ENCODE peak calls at places on chromosomes 16 and 17, in seven cellular contexts. One of them, this sample, is unnamed.

GRCh38 chr17:58520843-58521430 is 6.5 kb upstream of the MTMR4 start:
- DNase-seq in BJ: no peak
- DNase-seq in CD4-positive, alpha-beta T cell: no peak
- DNase-seq in IMR-90: peak; percentile 13
- DNase-seq in sigmoid colon: no peak
- DNase-seq in omental fat pad: no peak
- DNase-seq in heart left ventricle: no peak
- DNase-seq in this sample: no peak

GRCh38 chr17:1145311-1145986 is 34.3 kb downstream of the ABR start:
- DNase-seq in omental fat pad: no peak
- DNase-seq in CD4-positive, alpha-beta T cell: no peak
- DNase-seq in IMR-90: no peak
- DNase-seq in heart left ventricle: no peak
- DNase-seq in sigmoid colon: no peak
- DNase-seq in BJ: no peak
- DNase-seq in this sample: no peak

GRCh38 chr17:80477647-80478478 is 1.5 kb upstream of the NPTX1 start:
- DNase-seq in heart left ventricle: no peak
- DNase-seq in omental fat pad: no peak
- DNase-seq in sigmoid colon: peak; percentile 81
- DNase-seq in CD4-positive, alpha-beta T cell: peak; percentile 29
- DNase-seq in BJ: no peak
- DNase-seq in IMR-90: peak; percentile 59
- DNase-seq in this sample: no peak

GRCh38 chr16:55835578-55835977 is 2.7 kb upstream of the CES1 start:
- DNase-seq in heart left ventricle: no peak
- DNase-seq in omental fat pad: no peak
- DNase-seq in sigmoid colon: peak; percentile 77
- DNase-seq in CD4-positive, alpha-beta T cell: no peak
- DNase-seq in BJ: no peak
- DNase-seq in IMR-90: no peak
- DNase-seq in this sample: no peak

GRCh38 chr17:59807892-59808509 is 84.7 kb downstream of the TUBD1 start:
- DNase-seq in BJ: no peak
- DNase-seq in omental fat pad: no peak
- DNase-seq in CD4-positive, alpha-beta T cell: no peak
- DNase-seq in sigmoid colon: no peak
- DNase-seq in heart left ventricle: no peak
- DNase-seq in IMR-90: no peak
- DNase-seq in this sample: no peak

GRCh38 chr16:25587783-25588182 is 104.0 kb upstream of the HS3ST4 start:
- DNase-seq in sigmoid colon: no peak
- DNase-seq in CD4-positive, alpha-beta T cell: no peak
- DNase-seq in IMR-90: no peak
- DNase-seq in BJ: no peak
- DNase-seq in omental fat pad: no peak
- DNase-seq in heart left ventricle: no peak
- DNase-seq in this sample: no peak

GRCh38 chr17:73633736-73634135 is 10.5 kb downstream of the SDK2 start:
- DNase-seq in heart left ventricle: no peak
- DNase-seq in omental fat pad: no peak
- DNase-seq in BJ: no peak
- DNase-seq in IMR-90: no peak
- DNase-seq in sigmoid colon: peak; percentile 43
- DNase-seq in CD4-positive, alpha-beta T cell: no peak
- DNase-seq in this sample: no peak

GRCh38 chr17:81998222-81998621 is 20.8 kb downstream of the ASPSCR1 start:
- DNase-seq in BJ: no peak
- DNase-seq in IMR-90: no peak
- DNase-seq in heart left ventricle: no peak
- DNase-seq in CD4-positive, alpha-beta T cell: no peak
- DNase-seq in sigmoid colon: no peak
- DNase-seq in omental fat pad: no peak
- DNase-seq in this sample: no peak

GRCh38 chr17:38428643-38429371 is 543 bp downstream of the ARHGAP23 start:
- DNase-seq in omental fat pad: peak; percentile 47
- DNase-seq in heart left ventricle: peak; percentile 83
- DNase-seq in CD4-positive, alpha-beta T cell: no peak
- DNase-seq in sigmoid colon: peak; percentile 83
- DNase-seq in IMR-90: peak; percentile 46
- DNase-seq in BJ: no peak
- DNase-seq in this sample: no peak

GRCh38 chr16:27959914-27960313 is 103.6 kb downstream of the GSG1L start:
- DNase-seq in sigmoid colon: peak; percentile 13
- DNase-seq in omental fat pad: no peak
- DNase-seq in IMR-90: no peak
- DNase-seq in CD4-positive, alpha-beta T cell: no peak
- DNase-seq in heart left ventricle: no peak
- DNase-seq in BJ: no peak
- DNase-seq in this sample: no peak

GRCh38 chr17:50352072-50352692 is 6.3 kb downstream of the XYLT2 start:
- DNase-seq in heart left ventricle: no peak
- DNase-seq in IMR-90: no peak
- DNase-seq in CD4-positive, alpha-beta T cell: no peak
- DNase-seq in BJ: no peak
- DNase-seq in omental fat pad: no peak
- DNase-seq in sigmoid colon: peak; percentile 83
- DNase-seq in this sample: no peak

GRCh38 chr17:17545031-17545820 is 46.3 kb downstream of the PEMT start:
- DNase-seq in heart left ventricle: peak; percentile 60
- DNase-seq in BJ: no peak
- DNase-seq in CD4-positive, alpha-beta T cell: no peak
- DNase-seq in IMR-90: peak; percentile 57
- DNase-seq in sigmoid colon: no peak
- DNase-seq in omental fat pad: no peak
- DNase-seq in this sample: no peak

GRCh38 chr17:58332720-58333395 is 4.3 kb upstream of the TSPOAP1 start:
- DNase-seq in sigmoid colon: no peak
- DNase-seq in omental fat pad: no peak
- DNase-seq in CD4-positive, alpha-beta T cell: no peak
- DNase-seq in BJ: no peak
- DNase-seq in IMR-90: no peak
- DNase-seq in heart left ventricle: peak; percentile 58
- DNase-seq in this sample: peak; percentile 18

GRCh38 chr16:85496145-85496544 is 117.0 kb upstream of the GSE1 start:
- DNase-seq in CD4-positive, alpha-beta T cell: no peak
- DNase-seq in sigmoid colon: no peak
- DNase-seq in BJ: no peak
- DNase-seq in IMR-90: no peak
- DNase-seq in heart left ventricle: no peak
- DNase-seq in omental fat pad: no peak
- DNase-seq in this sample: no peak

GRCh38 chr17:59890720-59891119 is 2.0 kb downstream of the TUBD1 start:
- DNase-seq in CD4-positive, alpha-beta T cell: no peak
- DNase-seq in BJ: no peak
- DNase-seq in heart left ventricle: no peak
- DNase-seq in omental fat pad: no peak
- DNase-seq in IMR-90: peak; percentile 78
- DNase-seq in sigmoid colon: no peak
- DNase-seq in this sample: no peak

DNA sequence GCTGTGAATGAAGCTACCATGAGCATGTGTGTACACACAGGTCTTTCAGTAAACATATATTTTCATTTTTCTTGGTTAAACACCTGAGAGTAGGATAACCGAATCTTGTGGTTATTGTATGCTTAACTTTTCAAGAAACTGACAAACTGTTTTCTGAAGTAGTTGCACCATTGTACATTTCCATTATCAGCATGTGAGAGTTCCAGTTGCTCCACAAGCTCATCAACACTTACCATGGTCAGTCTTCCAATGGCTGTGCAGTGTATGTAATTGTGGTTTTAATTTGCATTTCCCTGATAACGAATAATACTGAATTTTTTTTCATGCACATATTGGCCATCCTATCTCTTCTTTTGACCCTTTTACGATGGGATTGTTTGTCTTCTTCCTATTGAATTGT is 31.3 kb upstream of the C1QL1 start:
- DNase-seq in sigmoid colon: no peak
- DNase-seq in BJ: no peak
- DNase-seq in omental fat pad: no peak
- DNase-seq in CD4-positive, alpha-beta T cell: no peak
- DNase-seq in IMR-90: no peak
- DNase-seq in heart left ventricle: no peak
- DNase-seq in this sample: no peak
- TF ChIP-seq CTCF in sigmoid colon: no peak
- TF ChIP-seq CTCF in BJ: no peak
- TF ChIP-seq CTCF in omental fat pad: no peak
- TF ChIP-seq CTCF in CD4-positive, alpha-beta T cell: no peak
- TF ChIP-seq CTCF in IMR-90: no peak
- TF ChIP-seq CTCF in heart left ventricle: no peak
- TF ChIP-seq CTCF in this sample: no peak

DNA sequence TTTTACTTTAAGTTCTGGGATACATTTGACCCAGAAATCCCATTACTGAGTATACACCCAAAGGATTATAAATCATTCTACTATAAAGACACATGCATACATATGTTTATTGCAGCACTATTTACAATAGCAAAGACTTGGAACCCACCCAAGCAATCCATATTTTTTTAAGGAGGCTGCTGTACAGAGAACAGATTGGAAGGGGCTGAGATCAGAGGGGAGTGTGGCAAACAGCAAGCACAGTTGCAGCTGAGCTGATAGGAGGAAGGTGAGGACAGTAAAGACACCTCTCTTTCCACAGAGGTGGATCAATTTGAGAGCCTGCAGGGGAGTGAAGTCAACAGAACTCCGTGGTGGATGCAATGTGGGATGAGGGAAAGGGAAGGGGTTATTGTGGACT is 10.2 kb upstream of the TMEM238L start:
- DNase-seq in IMR-90: no peak
- DNase-seq in BJ: no peak
- DNase-seq in heart left ventricle: no peak
- DNase-seq in sigmoid colon: no peak
- DNase-seq in CD4-positive, alpha-beta T cell: no peak
- DNase-seq in omental fat pad: no peak
- DNase-seq in this sample: no peak
- TF ChIP-seq CTCF in IMR-90: no peak
- TF ChIP-seq CTCF in BJ: no peak
- TF ChIP-seq CTCF in heart left ventricle: no peak
- TF ChIP-seq CTCF in sigmoid colon: no peak
- TF ChIP-seq CTCF in CD4-positive, alpha-beta T cell: no peak
- TF ChIP-seq CTCF in omental fat pad: no peak
- TF ChIP-seq CTCF in this sample: no peak

GRCh38 chr16:57755061-57755684 is 19.6 kb downstream of the KATNB1 start:
- DNase-seq in sigmoid colon: no peak
- DNase-seq in BJ: no peak
- DNase-seq in IMR-90: no peak
- DNase-seq in heart left ventricle: peak; percentile 55
- DNase-seq in CD4-positive, alpha-beta T cell: no peak
- DNase-seq in omental fat pad: no peak
- DNase-seq in this sample: no peak
- TF ChIP-seq CTCF in sigmoid colon: no peak
- TF ChIP-seq CTCF in BJ: no peak
- TF ChIP-seq CTCF in IMR-90: no peak
- TF ChIP-seq CTCF in heart left ventricle: no peak
- TF ChIP-seq CTCF in CD4-positive, alpha-beta T cell: no peak
- TF ChIP-seq CTCF in omental fat pad: no peak
- TF ChIP-seq CTCF in this sample: no peak

GRCh38 chr16:87806246-87806607 is 40.4 kb upstream of the KLHDC4 start:
- DNase-seq in CD4-positive, alpha-beta T cell: peak; percentile 6
- DNase-seq in BJ: no peak
- DNase-seq in omental fat pad: no peak
- DNase-seq in sigmoid colon: no peak
- DNase-seq in heart left ventricle: no peak
- DNase-seq in IMR-90: peak; percentile 54
- DNase-seq in this sample: no peak

GRCh38 chr16:87803385-87803784 is 37.6 kb upstream of the KLHDC4 start:
- DNase-seq in IMR-90: no peak
- DNase-seq in CD4-positive, alpha-beta T cell: no peak
- DNase-seq in omental fat pad: no peak
- DNase-seq in sigmoid colon: no peak
- DNase-seq in heart left ventricle: no peak
- DNase-seq in BJ: no peak
- DNase-seq in this sample: no peak

GRCh38 chr16:87808108-87808507 is 42.3 kb upstream of the KLHDC4 start:
- DNase-seq in sigmoid colon: no peak
- DNase-seq in IMR-90: no peak
- DNase-seq in heart left ventricle: no peak
- DNase-seq in omental fat pad: no peak
- DNase-seq in CD4-positive, alpha-beta T cell: no peak
- DNase-seq in BJ: no peak
- DNase-seq in this sample: no peak

GRCh38 chr16:87809150-87809902 is 43.5 kb upstream of the KLHDC4 start:
- DNase-seq in sigmoid colon: no peak
- DNase-seq in IMR-90: peak; percentile 53
- DNase-seq in heart left ventricle: no peak
- DNase-seq in CD4-positive, alpha-beta T cell: no peak
- DNase-seq in omental fat pad: no peak
- DNase-seq in BJ: no peak
- DNase-seq in this sample: no peak

GRCh38 chr16:87806608-87807546 is 41.1 kb upstream of the KLHDC4 start:
- DNase-seq in IMR-90: peak; percentile 92
- DNase-seq in CD4-positive, alpha-beta T cell: peak; percentile 54
- DNase-seq in omental fat pad: no peak
- DNase-seq in heart left ventricle: no peak
- DNase-seq in sigmoid colon: peak; percentile 75
- DNase-seq in BJ: peak; percentile 70
- DNase-seq in this sample: no peak
- TF ChIP-seq CTCF in IMR-90: no peak
- TF ChIP-seq CTCF in CD4-positive, alpha-beta T cell: no peak
- TF ChIP-seq CTCF in omental fat pad: no peak
- TF ChIP-seq CTCF in heart left ventricle: no peak
- TF ChIP-seq CTCF in sigmoid colon: no peak
- TF ChIP-seq CTCF in BJ: no peak
- TF ChIP-seq CTCF in this sample: no peak